ENCODE peak calls at places on chromosome 19, in five cellular contexts. P is foreskin fibroblast, O is fibroblast of lung, X is PC-3, R is GM06990. G is an unnamed sample.

GRCh38 chr19:29001922-29002247 is 211.1 kb downstream of the UQCRFS1 start:
- DNase-seq in P (peak; percentile 20), R (no peak), X (no peak), O (no peak), G (no peak)

GRCh38 chr19:53157601-53158000 is 1.3 kb downstream of the ZNF347 start:
- DNase-seq in P (peak; percentile 49), X (peak; percentile 25), R (no peak), O (no peak), G (peak; percentile 61)

GRCh38 chr19:1133471-1133929 is 29.7 kb downstream of the GPX4 start:
- DNase-seq in R (peak; percentile 83), P (no peak), O (no peak), X (no peak), G (no peak)

GRCh38 chr19:48539503-48540096 is 12.4 kb upstream of the SULT2B1 start:
- DNase-seq in X (peak; percentile 84), O (peak; percentile 53), P (peak; percentile 88), R (no peak), G (no peak)

GRCh38 chr19:5282926-5283325 is 57.7 kb downstream of the PTPRS start:
- DNase-seq in O (no peak), X (no peak), R (no peak), P (no peak), G (no peak)

GRCh38 chr19:35736913-35737886 is 5.1 kb downstream of the IGFLR1 start:
- DNase-seq in O (no peak), X (peak; percentile 18), P (peak; percentile 34), R (no peak), G (no peak)

GRCh38 chr19:3543150-3544053 is 4.4 kb downstream of the TEKTIP1 start:
- DNase-seq in X (no peak), R (peak; percentile 14), P (no peak), O (no peak), G (no peak)

GRCh38 chr19:46015080-46015960 is 7.5 kb downstream of the PGLYRP1 start:
- DNase-seq in X (no peak), O (peak; percentile 17), P (peak; percentile 68), R (peak; percentile 38), G (peak; percentile 75)

GRCh38 chr19:38336638-38337359 is 1.2 kb downstream of the CATSPERG start:
- DNase-seq in O (peak; percentile 86), P (peak; percentile 97), R (peak; percentile 92), X (peak; percentile 91), G (peak; percentile 97)

GRCh38 chr19:44741258-44741731 is 7.2 kb upstream of the BCL3 start:
- DNase-seq in O (peak; percentile 57), P (no peak), R (no peak), X (peak; percentile 80), G (peak; percentile 66)
- H3K4me3 ChIP-seq in O (no peak overlapping the region), P (no peak overlapping the region), R (no peak overlapping the region), X (no peak overlapping the region), G (no peak overlapping the region)

GRCh38 chr19:23789246-23789645 is 30.6 kb upstream of the ZNF681 start:
- DNase-seq in O (no peak), P (no peak), X (no peak), R (no peak), G (no peak)

GRCh38 chr19:23790641-23791488 is 32.2 kb upstream of the ZNF681 start:
- DNase-seq in R (no peak), P (no peak), O (no peak), X (no peak), G (no peak)

GRCh38 chr19:23785982-23786381 is 27.3 kb upstream of the ZNF681 start:
- DNase-seq in O (no peak), X (no peak), R (no peak), P (no peak), G (no peak)

GRCh38 chr19:23787106-23787505 is 28.4 kb upstream of the ZNF681 start:
- DNase-seq in O (peak; percentile 26), R (no peak), P (no peak), X (peak; percentile 61), G (peak; percentile 59)

DNA sequence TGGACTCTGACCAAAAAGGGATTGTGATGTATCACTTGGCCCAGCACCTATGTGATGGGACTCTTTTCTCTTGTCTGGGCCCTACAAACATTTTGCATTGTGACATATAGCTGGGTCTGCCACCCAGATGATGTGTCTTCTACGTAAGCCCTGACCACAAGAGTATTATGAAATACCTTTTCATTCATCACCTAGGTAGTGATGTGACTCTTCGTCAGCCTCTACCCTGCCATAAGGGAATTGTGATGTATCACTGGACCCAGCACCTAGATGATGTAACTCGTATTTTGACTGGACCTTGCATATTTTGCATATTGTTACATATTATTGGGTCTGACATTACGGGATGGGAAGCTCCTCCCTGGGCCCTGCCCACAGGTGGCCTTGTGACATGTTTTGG is 29.7 kb upstream of the ZNF681 start:
- DNase-seq in R (no peak), X (no peak), O (no peak), P (no peak), G (no peak)
- H3K4me3 ChIP-seq in R (no peak overlapping the region), X (no peak overlapping the region), O (no peak overlapping the region), P (no peak overlapping the region), G (no peak overlapping the region)

GRCh38 chr19:18421371-18421959 is 2.3 kb downstream of the SSBP4 start:
- DNase-seq in O (no peak), P (no peak), X (no peak), R (no peak), G (no peak)

GRCh38 chr19:18419195-18419698 is at the start of gene SSBP4:
- DNase-seq in P (peak; percentile 94), R (peak; percentile 84), X (peak; percentile 85), O (peak; percentile 78), G (peak; percentile 81)

GRCh38 chr19:18422530-18423191 is 3.5 kb downstream of the SSBP4 start:
- DNase-seq in R (no peak), O (no peak), X (no peak), P (no peak), G (no peak)

GRCh38 chr19:18419699-18420460 is 682 bp downstream of the SSBP4 start:
- DNase-seq in R (peak; percentile 73), X (peak; percentile 35), P (peak; percentile 57), O (no peak), G (no peak)

GRCh38 chr19:18420931-18421330 is 1.7 kb downstream of the SSBP4 start:
- DNase-seq in O (no peak), X (no peak), R (no peak), P (no peak), G (no peak)
- H3K4me3 ChIP-seq in O (peak overlapping the region; percentile 77), X (peak overlapping the region; percentile 91), R (peak overlapping the region; percentile 76), P (peak overlapping the region; percentile 73), G (no peak overlapping the region)

DNA sequence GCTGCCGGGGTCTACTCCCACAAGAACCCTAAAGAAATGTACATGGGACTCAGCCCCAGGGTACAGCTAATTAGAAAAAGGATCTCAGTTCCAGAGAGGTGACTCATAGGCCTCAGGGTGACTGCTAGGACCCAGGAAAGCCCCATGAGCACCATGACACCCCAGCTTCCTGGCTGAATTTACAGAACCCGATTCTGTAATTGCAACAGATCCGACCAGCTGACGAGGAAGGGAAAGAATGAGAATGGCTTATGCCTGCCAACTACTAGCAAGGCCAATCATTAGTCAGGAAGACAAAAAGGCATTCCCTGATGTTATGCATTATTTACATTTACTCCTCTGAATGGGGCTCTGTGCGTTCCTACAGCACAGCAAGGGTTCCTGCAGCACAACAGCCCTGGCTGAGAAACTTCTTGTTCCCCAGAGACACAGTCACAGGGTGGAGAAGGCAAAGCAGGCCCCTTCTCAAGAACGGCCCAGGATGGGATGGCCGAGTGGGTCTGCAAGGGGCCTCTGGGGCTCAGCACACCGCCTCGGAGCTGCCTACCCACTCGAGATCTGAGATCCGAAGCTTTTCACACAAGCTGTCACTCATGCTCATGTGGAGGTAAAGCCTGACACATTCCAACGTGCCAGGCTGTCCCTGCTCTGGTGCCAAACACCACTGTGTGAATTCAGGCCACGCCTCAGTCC is 27.2 kb downstream of the PBX4 start:
- DNase-seq in O (peak; percentile 98), R (peak; percentile 50), P (peak; percentile 99), X (peak; percentile 95), G (peak; percentile 43)
- H3K4me3 ChIP-seq in O (no peak overlapping the region), R (no peak overlapping the region), P (peak overlapping the region; percentile 14), X (no peak overlapping the region), G (no peak overlapping the region)

GRCh38 chr19:2291185-2291751 is 9.3 kb upstream of the PEAK3 start:
- DNase-seq in R (no peak), O (no peak), X (no peak), P (peak; percentile 49), G (no peak)
- H3K4me3 ChIP-seq in R (peak overlapping the region; percentile 64), O (no peak overlapping the region), X (no peak overlapping the region), P (no peak overlapping the region), G (no peak overlapping the region)

GRCh38 chr19:50377051-50377441 is 789 bp downstream of the NR1H2 start:
- DNase-seq in X (peak; percentile 43), O (no peak), P (no peak), R (no peak), G (peak; percentile 66)
- H3K4me3 ChIP-seq in X (peak overlapping the region; percentile 27), O (peak overlapping the region; percentile 38), P (peak overlapping the region; percentile 41), R (peak overlapping the region; percentile 90), G (no peak overlapping the region)